ENCODE peak calls at places on chromosomes 12 and 14, in six cellular contexts. One of them, this sample, is unnamed.

GRCh38 chr14:82667006-82667405 is 1133.4 kb upstream of the SEL1L start:
- DNase-seq in GM12878: no peak
- DNase-seq in GM12891: no peak
- DNase-seq in K562: no peak
- DNase-seq in H1: no peak
- DNase-seq in HepG2: no peak
- DNase-seq in this sample: no peak

GRCh38 chr12:112852127-112852526 is 54.6 kb upstream of the OAS1 start:
- DNase-seq in H1: no peak
- DNase-seq in GM12891: no peak
- DNase-seq in GM12878: no peak
- DNase-seq in K562: no peak
- DNase-seq in HepG2: no peak
- DNase-seq in this sample: no peak

GRCh38 chr12:67795235-67795634 is 146.7 kb downstream of the DYRK2 start:
- DNase-seq in GM12878: no peak
- DNase-seq in GM12891: no peak
- DNase-seq in HepG2: no peak
- DNase-seq in H1: no peak
- DNase-seq in K562: no peak
- DNase-seq in this sample: no peak

GRCh38 chr14:64566651-64567122 is 16.9 kb downstream of the PPP1R36 start:
- DNase-seq in GM12878: no peak
- DNase-seq in K562: no peak
- DNase-seq in HepG2: no peak
- DNase-seq in H1: no peak
- DNase-seq in GM12891: no peak
- DNase-seq in this sample: no peak

GRCh38 chr12:109432842-109433304 is 44.2 kb downstream of the KCTD10 start:
- DNase-seq in GM12891: peak; percentile 39
- DNase-seq in K562: peak; percentile 58
- DNase-seq in H1: peak; percentile 96
- DNase-seq in HepG2: peak; percentile 69
- DNase-seq in GM12878: no peak
- DNase-seq in this sample: peak; percentile 31

GRCh38 chr12:130649101-130649571 is 67.0 kb downstream of the RIMBP2 start:
- DNase-seq in GM12891: no peak
- DNase-seq in H1: no peak
- DNase-seq in GM12878: no peak
- DNase-seq in HepG2: no peak
- DNase-seq in K562: peak; percentile 60
- DNase-seq in this sample: no peak

GRCh38 chr12:64943686-64944085 is 119.2 kb downstream of the TBC1D30 start:
- DNase-seq in HepG2: no peak
- DNase-seq in H1: no peak
- DNase-seq in GM12891: no peak
- DNase-seq in GM12878: no peak
- DNase-seq in K562: no peak
- DNase-seq in this sample: no peak

GRCh38 chr12:54033980-54034783 is 1.3 kb downstream of the HOXC5 start:
- DNase-seq in H1: no peak
- DNase-seq in K562: no peak
- DNase-seq in GM12891: no peak
- DNase-seq in HepG2: no peak
- DNase-seq in GM12878: no peak
- DNase-seq in this sample: no peak

GRCh38 chr14:35701531-35701930 is 107.6 kb downstream of the RALGAPA1 start:
- DNase-seq in GM12891: no peak
- DNase-seq in HepG2: no peak
- DNase-seq in K562: no peak
- DNase-seq in H1: no peak
- DNase-seq in GM12878: no peak
- DNase-seq in this sample: no peak

GRCh38 chr14:70416717-70417349 is at the start of gene SYNJ2BP:
- DNase-seq in HepG2: peak; percentile 76
- DNase-seq in GM12891: peak; percentile 22
- DNase-seq in H1: peak; percentile 78
- DNase-seq in K562: peak; percentile 18
- DNase-seq in GM12878: peak; percentile 44
- DNase-seq in this sample: peak; percentile 21

GRCh38 chr12:9948606-9949286 is 16.6 kb upstream of the CLEC2A start:
- DNase-seq in H1: no peak
- DNase-seq in GM12878: peak; percentile 82
- DNase-seq in HepG2: no peak
- DNase-seq in K562: no peak
- DNase-seq in GM12891: no peak
- DNase-seq in this sample: peak; percentile 14

GRCh38 chr14:105617201-105617777 is 90.9 kb downstream of the TMEM121 start:
- DNase-seq in H1: no peak
- DNase-seq in GM12878: peak; percentile 13
- DNase-seq in HepG2: no peak
- DNase-seq in GM12891: no peak
- DNase-seq in K562: no peak
- DNase-seq in this sample: no peak

GRCh38 chr12:71183018-71183417 is 25.2 kb upstream of the TSPAN8 start:
- DNase-seq in GM12878: no peak
- DNase-seq in HepG2: no peak
- DNase-seq in GM12891: no peak
- DNase-seq in H1: no peak
- DNase-seq in K562: no peak
- DNase-seq in this sample: no peak
- TF ChIP-seq TAF1 in GM12878: no peak
- TF ChIP-seq TAF1 in HepG2: no peak
- TF ChIP-seq TAF1 in GM12891: no peak
- TF ChIP-seq TAF1 in H1: no peak
- TF ChIP-seq TAF1 in K562: no peak
- TF ChIP-seq TAF1 in this sample: no peak

GRCh38 chr12:51621155-51621922 is 30.3 kb downstream of the SCN8A start:
- DNase-seq in GM12878: no peak
- DNase-seq in H1: no peak
- DNase-seq in GM12891: no peak
- DNase-seq in HepG2: no peak
- DNase-seq in K562: no peak
- DNase-seq in this sample: no peak

GRCh38 chr12:51626115-51626514 is 35.1 kb downstream of the SCN8A start:
- DNase-seq in GM12878: no peak
- DNase-seq in H1: no peak
- DNase-seq in GM12891: no peak
- DNase-seq in K562: no peak
- DNase-seq in HepG2: peak; percentile 26
- DNase-seq in this sample: no peak

GRCh38 chr12:51620448-51620847 is 29.4 kb downstream of the SCN8A start:
- DNase-seq in GM12891: no peak
- DNase-seq in GM12878: no peak
- DNase-seq in H1: no peak
- DNase-seq in HepG2: no peak
- DNase-seq in K562: no peak
- DNase-seq in this sample: no peak

GRCh38 chr12:51625370-51625769 is 34.3 kb downstream of the SCN8A start:
- DNase-seq in HepG2: no peak
- DNase-seq in GM12891: no peak
- DNase-seq in H1: no peak
- DNase-seq in GM12878: no peak
- DNase-seq in K562: no peak
- DNase-seq in this sample: no peak

DNA sequence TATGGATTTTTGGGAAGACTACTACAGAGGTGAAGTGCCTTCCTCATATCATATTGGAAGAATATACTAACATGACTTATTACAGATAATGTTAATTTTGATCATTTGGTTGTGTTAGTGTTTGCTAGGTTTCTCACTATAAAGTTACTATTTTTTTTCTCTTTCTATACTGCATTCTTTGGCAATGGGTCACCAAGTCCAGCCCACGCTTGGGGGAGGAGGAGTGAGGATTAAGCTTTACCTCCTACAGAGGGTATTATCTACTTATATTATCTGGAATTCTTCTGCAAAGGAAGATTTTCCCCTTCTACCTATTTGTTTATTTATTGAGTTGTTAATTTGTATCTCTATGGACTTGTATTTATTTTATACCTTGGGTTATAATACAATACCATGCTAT is 31.5 kb downstream of the SCN8A start:
- DNase-seq in H1: no peak
- DNase-seq in HepG2: no peak
- DNase-seq in GM12878: no peak
- DNase-seq in K562: no peak
- DNase-seq in GM12891: no peak
- DNase-seq in this sample: no peak
- TF ChIP-seq POLR2A in H1: no peak
- TF ChIP-seq POLR2A in HepG2: no peak
- TF ChIP-seq POLR2A in GM12878: no peak
- TF ChIP-seq POLR2A in K562: no peak
- TF ChIP-seq POLR2A in GM12891: no peak
- TF ChIP-seq POLR2A in this sample: no peak

GRCh38 chr14:74350211-74350943 is 2.1 kb downstream of the VRTN start:
- DNase-seq in K562: peak; percentile 26
- DNase-seq in HepG2: no peak
- DNase-seq in GM12878: no peak
- DNase-seq in H1: no peak
- DNase-seq in GM12891: no peak
- DNase-seq in this sample: no peak
- TF ChIP-seq POLR2AphosphoS5 in K562: no peak
- TF ChIP-seq POLR2AphosphoS5 in HepG2: no peak
- TF ChIP-seq POLR2AphosphoS5 in GM12878: no peak
- TF ChIP-seq POLR2AphosphoS5 in H1: no peak
- TF ChIP-seq POLR2AphosphoS5 in GM12891: no peak
- TF ChIP-seq POLR2AphosphoS5 in this sample: no peak

GRCh38 chr14:95432152-95433093 is 84.0 kb downstream of the SYNE3 start:
- DNase-seq in GM12878: no peak
- DNase-seq in HepG2: peak; percentile 16
- DNase-seq in GM12891: no peak
- DNase-seq in H1: peak; percentile 82
- DNase-seq in K562: peak; percentile 53
- DNase-seq in this sample: no peak
- TF ChIP-seq TAF1 in GM12878: no peak
- TF ChIP-seq TAF1 in HepG2: no peak
- TF ChIP-seq TAF1 in GM12891: no peak
- TF ChIP-seq TAF1 in H1: no peak
- TF ChIP-seq TAF1 in K562: no peak
- TF ChIP-seq TAF1 in this sample: no peak

DNA sequence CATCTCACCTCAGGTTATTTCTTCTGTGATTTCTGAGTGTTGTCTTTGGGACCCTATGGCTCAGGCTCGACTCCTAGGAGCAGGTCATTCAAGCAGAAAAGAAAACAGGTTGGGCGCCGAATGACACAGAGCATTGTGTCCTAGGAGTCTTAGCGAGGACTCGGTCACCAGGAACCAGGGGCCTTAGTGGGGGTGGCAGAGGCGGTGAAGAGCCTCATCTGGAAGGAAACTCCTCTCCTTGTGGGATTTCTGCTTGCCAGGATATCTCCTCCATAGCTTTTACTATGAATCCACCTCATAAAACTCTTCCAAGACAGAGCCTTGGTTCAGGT is 630 bp downstream of the PLEKHH1 start:
- DNase-seq in HepG2: no peak
- DNase-seq in GM12878: no peak
- DNase-seq in H1: no peak
- DNase-seq in GM12891: no peak
- DNase-seq in K562: no peak
- DNase-seq in this sample: no peak
- TF ChIP-seq POLR2A in HepG2: no peak
- TF ChIP-seq POLR2A in GM12878: no peak
- TF ChIP-seq POLR2A in H1: no peak
- TF ChIP-seq POLR2A in GM12891: no peak
- TF ChIP-seq POLR2A in K562: no peak
- TF ChIP-seq POLR2A in this sample: no peak

GRCh38 chr12:4308334-4308960 is 12.6 kb upstream of the TIGAR start:
- DNase-seq in GM12891: no peak
- DNase-seq in HepG2: no peak
- DNase-seq in K562: no peak
- DNase-seq in H1: no peak
- DNase-seq in GM12878: no peak
- DNase-seq in this sample: no peak

GRCh38 chr12:4302881-4303280 is 18.1 kb upstream of the TIGAR start:
- DNase-seq in GM12891: no peak
- DNase-seq in K562: no peak
- DNase-seq in HepG2: peak; percentile 31
- DNase-seq in H1: no peak
- DNase-seq in GM12878: no peak
- DNase-seq in this sample: no peak

GRCh38 chr12:4312251-4312650 is 8.8 kb upstream of the TIGAR start:
- DNase-seq in K562: no peak
- DNase-seq in GM12891: no peak
- DNase-seq in HepG2: no peak
- DNase-seq in H1: no peak
- DNase-seq in GM12878: no peak
- DNase-seq in this sample: no peak

GRCh38 chr12:4303750-4304149 is 17.3 kb upstream of the TIGAR start:
- DNase-seq in K562: no peak
- DNase-seq in GM12891: no peak
- DNase-seq in GM12878: no peak
- DNase-seq in HepG2: no peak
- DNase-seq in H1: no peak
- DNase-seq in this sample: no peak

GRCh38 chr12:4307593-4308333 is 13.2 kb upstream of the TIGAR start:
- DNase-seq in GM12891: peak; percentile 53
- DNase-seq in K562: peak; percentile 51
- DNase-seq in H1: peak; percentile 80
- DNase-seq in GM12878: no peak
- DNase-seq in HepG2: peak; percentile 79
- DNase-seq in this sample: no peak
- TF ChIP-seq POLR2AphosphoS5 in GM12891: no peak
- TF ChIP-seq POLR2AphosphoS5 in K562: no peak
- TF ChIP-seq POLR2AphosphoS5 in H1: peak; percentile 35
- TF ChIP-seq POLR2AphosphoS5 in GM12878: no peak
- TF ChIP-seq POLR2AphosphoS5 in HepG2: no peak
- TF ChIP-seq POLR2AphosphoS5 in this sample: no peak

GRCh38 chr12:96445743-96446655 is 43.4 kb upstream of the CFAP54 start:
- DNase-seq in GM12878: peak; percentile 53
- DNase-seq in GM12891: peak; percentile 35
- DNase-seq in H1: no peak
- DNase-seq in HepG2: no peak
- DNase-seq in K562: peak; percentile 46
- DNase-seq in this sample: peak; percentile 23
- TF ChIP-seq TAF1 in GM12878: no peak
- TF ChIP-seq TAF1 in GM12891: no peak
- TF ChIP-seq TAF1 in H1: no peak
- TF ChIP-seq TAF1 in HepG2: no peak
- TF ChIP-seq TAF1 in K562: no peak
- TF ChIP-seq TAF1 in this sample: no peak

DNA sequence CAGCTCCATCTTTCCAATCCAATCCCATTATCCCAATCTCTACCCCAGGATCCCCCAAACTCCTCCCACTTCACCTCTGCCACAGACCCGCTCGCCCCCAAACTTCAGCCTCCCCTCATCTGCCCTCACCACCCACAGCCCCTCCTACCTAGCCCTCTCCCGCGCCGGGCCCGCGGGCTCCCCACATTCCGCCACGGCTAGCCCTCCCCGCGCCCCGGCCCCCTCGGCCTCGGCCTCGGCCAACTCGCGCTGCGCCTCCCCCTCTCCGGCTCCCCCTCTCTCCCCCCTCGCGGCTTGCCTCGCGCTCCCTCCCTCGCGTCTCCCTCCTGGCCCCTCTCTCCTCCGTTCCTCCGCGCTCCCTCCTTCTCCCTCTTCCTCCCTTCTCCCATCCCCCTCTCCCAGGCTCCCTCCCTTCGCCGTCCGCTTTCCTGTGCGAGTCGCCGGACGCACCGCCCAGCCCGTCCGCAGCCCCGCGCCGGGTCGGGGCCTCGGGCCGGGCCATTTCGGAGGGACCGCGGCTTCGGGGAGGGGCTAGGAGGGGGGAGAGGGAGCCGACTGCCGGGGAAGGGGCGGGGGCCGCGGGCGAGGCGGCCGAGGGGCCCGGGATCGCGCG is at the start of gene ATN1:
- DNase-seq in H1: peak; percentile 83
- DNase-seq in K562: peak; percentile 70
- DNase-seq in GM12891: peak; percentile 66
- DNase-seq in HepG2: no peak
- DNase-seq in GM12878: no peak
- DNase-seq in this sample: peak; percentile 73
- TF ChIP-seq POLR2A in H1: no peak
- TF ChIP-seq POLR2A in K562: peak; percentile 69
- TF ChIP-seq POLR2A in GM12891: peak; percentile 32
- TF ChIP-seq POLR2A in HepG2: no peak
- TF ChIP-seq POLR2A in GM12878: peak; percentile 79
- TF ChIP-seq POLR2A in this sample: peak; percentile 41